ENCODE peak calls at places on chromosomes 7 and 10, in four cellular contexts. U is PC-3, L is fibroblast of lung, D is transverse colon. Z is an unnamed sample.

GRCh38 chr7:95686109-95686508 is 86.2 kb upstream of the DYNC1I1 start:
- DNase-seq in U (peak; percentile 61), L (peak; percentile 84), D (peak; percentile 63), Z (no peak)

GRCh38 chr10:53403688-53404087 is 631.1 kb upstream of the MBL2 start:
- DNase-seq in U (peak; percentile 37), L (peak; percentile 77), D (peak; percentile 14), Z (no peak)

GRCh38 chr7:106114735-106115383 is 2.7 kb upstream of the SYPL1 start:
- DNase-seq in U (no peak), L (no peak), D (peak; percentile 13), Z (no peak)

GRCh38 chr10:120600871-120601644 is 144.0 kb downstream of the PLPP4 start:
- DNase-seq in U (peak; percentile 84), L (no peak), D (no peak), Z (no peak)

GRCh38 chr10:52491246-52492000 is 177.3 kb downstream of the DKK1 start:
- DNase-seq in U (peak; percentile 80), L (peak; percentile 22), D (no peak), Z (no peak)

GRCh38 chr10:44284198-44285084 is 100.5 kb downstream of the CXCL12 start:
- DNase-seq in U (no peak), L (no peak), D (no peak), Z (no peak)

GRCh38 chr7:46738713-46739220 is 817.7 kb upstream of the IGFBP3 start:
- DNase-seq in U (peak; percentile 36), L (peak; percentile 23), D (no peak), Z (no peak)

GRCh38 chr7:130695840-130696239 is 9.5 kb upstream of the TSGA13 start:
- DNase-seq in U (peak; percentile 57), L (peak; percentile 63), D (no peak), Z (no peak)

GRCh38 chr10:89346264-89346971 is 18.6 kb downstream of the IFIT3 start:
- DNase-seq in U (peak; percentile 68), L (peak; percentile 86), D (no peak), Z (no peak)

GRCh38 chr10:86681722-86682386 is 13.5 kb downstream of the LDB3 start:
- DNase-seq in U (no peak), L (no peak), D (no peak), Z (no peak)

GRCh38 chr7:137820156-137820555 is 26.6 kb downstream of the DGKI start:
- DNase-seq in U (no peak), L (no peak), D (no peak), Z (no peak)

GRCh38 chr7:96075510-96076349 is 246.2 kb downstream of the SLC25A13 start:
- DNase-seq in U (peak; percentile 71), L (peak; percentile 65), D (peak; percentile 41), Z (no peak)

GRCh38 chr7:79452032-79452494 is 1.4 kb downstream of the MAGI2 start:
- DNase-seq in U (no peak), L (peak; percentile 88), D (peak; percentile 60), Z (peak; percentile 55)

GRCh38 chr7:30032310-30033125 is 4.3 kb downstream of the PLEKHA8 start:
- DNase-seq in U (peak; percentile 38), L (peak; percentile 71), D (no peak), Z (peak; percentile 82)

GRCh38 chr7:12757443-12757842 is 70.0 kb downstream of the ARL4A start:
- DNase-seq in U (peak; percentile 70), L (peak; percentile 92), D (no peak), Z (peak; percentile 14)

GRCh38 chr10:71587941-71588573 is 131.5 kb downstream of the C10orf105 start:
- DNase-seq in U (no peak), L (no peak), D (no peak), Z (no peak)

GRCh38 chr7:11082552-11083213 is 109.0 kb downstream of the PHF14 start:
- DNase-seq in U (no peak), L (peak; percentile 6), D (no peak), Z (no peak)

GRCh38 chr7:127940365-127941160 is 90.7 kb downstream of the LRRC4 start:
- DNase-seq in U (no peak), L (no peak), D (no peak), Z (no peak)

GRCh38 chr7:28179081-28180030 is 1.2 kb downstream of the JAZF1 start:
- DNase-seq in U (peak; percentile 58), L (peak; percentile 42), D (peak; percentile 79), Z (no peak)

GRCh38 chr10:34707656-34708055 is 107.4 kb downstream of the PARD3 start:
- DNase-seq in U (no peak), L (no peak), D (no peak), Z (no peak)

GRCh38 chr7:36278069-36278766 is 111.4 kb upstream of the ANLN start:
- DNase-seq in U (no peak), L (no peak), D (no peak), Z (no peak)

GRCh38 chr10:79239275-79239779 is 107.9 kb upstream of the PPIF start:
- DNase-seq in U (peak; percentile 90), L (peak; percentile 42), D (no peak), Z (no peak)

GRCh38 chr10:72239409-72239808 is 23.3 kb upstream of the ASCC1 start:
- DNase-seq in U (no peak), L (no peak), D (no peak), Z (no peak)

GRCh38 chr10:111756541-111757061 is 427.0 kb downstream of the GPAM start:
- DNase-seq in U (peak; percentile 21), L (no peak), D (peak; percentile 15), Z (no peak)

GRCh38 chr7:108580298-108580697 is 10.6 kb downstream of the DNAJB9 start:
- DNase-seq in U (no peak), L (no peak), D (no peak), Z (no peak)
- H3K4me3 ChIP-seq in U (no peak overlapping the region), L (no peak overlapping the region), D (no peak overlapping the region), Z (no peak overlapping the region)

GRCh38 chr10:66586073-66586472 is 339.8 kb upstream of the LRRTM3 start:
- DNase-seq in U (peak; percentile 83), L (peak; percentile 68), D (peak; percentile 24), Z (no peak)
- TF ChIP-seq CTCF in U (peak; percentile 91), L (peak; percentile 24), D (peak; percentile 34), Z (no peak)

DNA sequence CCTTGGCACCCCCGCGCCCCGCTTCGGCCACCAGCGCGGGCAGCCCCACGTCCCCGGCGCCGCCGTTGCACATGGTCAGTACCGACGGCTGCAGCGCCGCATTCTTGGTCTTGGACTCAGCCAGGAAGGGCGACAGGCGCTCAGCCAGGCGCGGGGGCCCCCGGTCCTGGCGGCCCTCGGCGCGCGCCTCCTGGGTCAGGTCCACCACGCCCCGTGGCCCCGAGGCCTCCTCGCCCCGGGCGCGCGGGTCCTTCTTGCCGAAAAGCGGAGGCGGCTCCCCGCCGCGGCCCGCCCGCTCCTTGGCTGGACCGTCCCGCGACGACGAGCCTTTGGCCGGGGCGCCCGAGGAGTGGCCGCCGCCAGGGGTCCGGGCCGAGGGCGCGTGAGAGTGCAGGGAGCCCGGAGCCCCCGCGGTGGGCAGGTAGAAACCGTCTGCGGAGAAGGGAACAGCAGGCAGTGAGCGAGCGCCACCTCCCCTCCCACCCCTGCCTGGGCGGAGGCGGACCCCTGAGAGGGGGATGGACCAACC is 34.7 kb downstream of the TNRC18 start:
- DNase-seq in U (no peak), L (no peak), D (no peak), Z (no peak)
- H3K4me3 ChIP-seq in U (no peak overlapping the region), L (no peak overlapping the region), D (no peak overlapping the region), Z (no peak overlapping the region)

DNA sequence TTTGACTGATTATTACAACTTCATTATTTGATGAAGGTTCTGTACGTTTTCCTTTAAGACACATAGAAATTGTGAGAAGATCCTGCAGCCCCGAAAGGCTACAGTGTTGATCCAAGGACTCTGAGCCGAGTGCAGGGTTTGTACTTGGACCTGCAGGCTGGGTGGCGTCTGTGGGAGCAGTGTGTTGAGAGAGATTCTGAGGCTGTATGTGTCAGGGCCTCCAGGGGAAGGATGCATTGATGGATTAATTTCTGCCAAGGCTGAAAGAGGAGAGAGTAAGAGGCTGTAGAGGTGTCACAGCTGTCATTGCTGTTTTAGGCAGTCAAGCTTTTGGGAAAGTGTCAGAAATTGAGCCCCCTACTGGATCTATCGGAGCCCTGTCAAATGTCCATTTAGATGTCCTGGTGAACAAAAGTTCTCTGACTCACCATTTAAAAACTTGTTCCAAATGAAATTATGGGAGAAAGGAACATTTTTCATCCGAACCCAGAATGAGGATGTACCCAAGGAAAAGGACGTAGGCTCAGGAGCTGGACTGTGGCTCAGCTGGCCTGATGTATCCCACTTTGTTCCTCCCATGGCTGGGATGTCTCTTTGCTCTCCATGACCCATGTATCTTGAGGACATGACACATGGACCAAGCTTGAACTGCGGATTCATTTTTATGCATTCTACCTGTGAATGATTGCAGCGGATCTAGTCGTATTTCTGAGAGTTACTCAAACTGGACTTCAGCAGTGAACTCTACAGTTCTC is 102.2 kb downstream of the TCF7L2 start:
- DNase-seq in U (peak; percentile 14), L (peak; percentile 43), D (no peak), Z (no peak)
- TF ChIP-seq CTCF in U (peak; percentile 44), L (peak; percentile 14), D (no peak), Z (peak; percentile 25)

GRCh38 chr10:33009244-33010131 is 51.5 kb upstream of the ITGB1 start:
- DNase-seq in U (no peak), L (no peak), D (no peak), Z (no peak)
- H3K4me3 ChIP-seq in U (peak overlapping the region; percentile 29), L (no peak overlapping the region), D (no peak overlapping the region), Z (no peak overlapping the region)